ENCODE peak calls at places on chromosome X, in six cellular contexts. X, F, T, G, U and R are unnamed samples.

GRCh38 chrX:151974336-151975227 is at the start of gene GABRE:
- DNase-seq in G (peak), U (no peak), T (no peak), F (peak), X (peak), R (peak)

GRCh38 chrX:132219343-132219768 is at the start of gene RAP2C:
- DNase-seq in T (peak), F (peak), X (peak), G (peak), U (peak), R (peak)

GRCh38 chrX:1657367-1658082 is 42.7 kb downstream of the ASMT start:
- DNase-seq in F (no peak), U (peak), X (no peak), T (no peak), G (no peak), R (peak)

GRCh38 chrX:68652327-68652930 is 5.0 kb downstream of the STARD8 start:
- DNase-seq in U (no peak), G (no peak), X (no peak), T (peak), F (no peak), R (no peak)

GRCh38 chrX:153411255-153411987 is at the start of gene ZFP92:
- DNase-seq in T (no peak), G (no peak), X (peak), U (peak), F (no peak), R (peak)

GRCh38 chrX:19604375-19604774 is 89.1 kb upstream of the MAP3K15 start:
- DNase-seq in G (no peak), X (no peak), T (no peak), F (no peak), U (no peak), R (no peak)

GRCh38 chrX:71603618-71604017 is 14.7 kb downstream of the CXCR3 start:
- DNase-seq in G (no peak), U (no peak), T (no peak), X (no peak), F (no peak), R (no peak)

GRCh38 chrX:100880368-100880767 is 6.2 kb upstream of the NOX1 start:
- DNase-seq in T (no peak), X (no peak), F (no peak), U (no peak), G (no peak), R (no peak)

GRCh38 chrX:57156397-57157049 is 19.3 kb upstream of the SPIN2A start:
- DNase-seq in X (peak), G (no peak), F (no peak), U (no peak), T (no peak), R (peak)

GRCh38 chrX:130245441-130245840 is 23.3 kb downstream of the ZNF280C start:
- DNase-seq in F (no peak), X (no peak), T (no peak), G (no peak), U (no peak), R (no peak)

GRCh38 chrX:129980043-129980442 is 2.4 kb upstream of the BCORL1 start:
- DNase-seq in U (peak), G (peak), T (no peak), X (no peak), F (no peak), R (peak)

GRCh38 chrX:136163694-136164093 is 16.4 kb downstream of the FHL1 start:
- DNase-seq in U (no peak), F (no peak), T (no peak), G (no peak), X (no peak), R (no peak)
- TF ChIP-seq CTCF in U (no peak), F (no peak), T (no peak), G (no peak), X (no peak), R (no peak)

GRCh38 chrX:11540532-11541377 is 125.0 kb downstream of the ARHGAP6 start:
- DNase-seq in X (no peak), U (peak), G (no peak), T (no peak), F (no peak), R (no peak)
- TF ChIP-seq CTCF in X (no peak), U (peak), G (no peak), T (no peak), F (no peak), R (no peak)

GRCh38 chrX:49910344-49910743 is 12.1 kb upstream of the CLCN5 start:
- DNase-seq in T (no peak), G (no peak), U (peak), F (no peak), X (no peak), R (no peak)

GRCh38 chrX:49912866-49913265 is 9.5 kb upstream of the CLCN5 start:
- DNase-seq in F (no peak), X (no peak), T (no peak), G (no peak), U (no peak), R (no peak)

GRCh38 chrX:49912086-49912485 is 10.3 kb upstream of the CLCN5 start:
- DNase-seq in T (no peak), G (no peak), X (no peak), U (no peak), F (no peak), R (no peak)

GRCh38 chrX:49919617-49920016 is 2.8 kb upstream of the CLCN5 start:
- DNase-seq in U (peak), F (peak), G (peak), T (peak), X (peak), R (peak)

GRCh38 chrX:49915352-49916222 is 6.8 kb upstream of the CLCN5 start:
- DNase-seq in U (peak), X (peak), T (peak), F (peak), G (no peak), R (peak)
- TF ChIP-seq CTCF in U (peak), X (peak), T (peak), F (peak), G (peak), R (peak)

GRCh38 chrX:136168929-136169735 is 21.8 kb downstream of the FHL1 start:
- DNase-seq in F (peak), U (no peak), G (no peak), X (peak), T (no peak), R (peak)
- TF ChIP-seq CTCF in F (no peak), U (no peak), G (no peak), X (no peak), T (no peak), R (no peak)

DNA sequence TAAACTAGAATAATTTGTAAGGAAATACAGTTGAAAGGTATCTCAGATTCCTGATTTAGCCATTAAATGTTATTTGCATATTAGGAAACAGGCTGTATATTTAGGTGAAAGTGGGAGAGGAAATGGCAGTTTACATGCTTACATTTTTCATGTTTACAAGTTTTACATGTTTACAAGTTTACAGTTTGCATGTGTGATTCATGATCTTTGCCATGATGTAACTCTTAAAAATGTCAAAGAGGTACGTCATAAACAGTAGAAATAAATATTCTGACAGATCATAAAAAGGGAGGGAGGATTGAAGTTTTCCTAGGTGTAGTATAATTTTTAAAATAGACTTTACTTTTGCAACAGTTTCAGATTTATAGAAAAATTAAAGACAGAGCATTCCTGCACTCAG is 45.7 kb downstream of the KDM6A start:
- DNase-seq in X (no peak), T (no peak), G (no peak), F (no peak), U (no peak), R (no peak)
- TF ChIP-seq CTCF in X (no peak), T (no peak), G (no peak), F (no peak), U (no peak), R (no peak)

GRCh38 chrX:40184968-40185367 is 87.2 kb upstream of the BCOR start:
- DNase-seq in T (no peak), U (no peak), F (no peak), X (no peak), G (no peak), R (no peak)

GRCh38 chrX:40177942-40178715 is 80.4 kb upstream of the BCOR start:
- DNase-seq in T (no peak), F (no peak), G (no peak), U (no peak), X (no peak), R (no peak)

GRCh38 chrX:40179333-40179732 is 81.6 kb upstream of the BCOR start:
- DNase-seq in T (no peak), X (no peak), U (no peak), G (no peak), F (no peak), R (no peak)

GRCh38 chrX:40182095-40182494 is 84.3 kb upstream of the BCOR start:
- DNase-seq in F (no peak), T (no peak), G (no peak), U (no peak), X (no peak), R (no peak)

DNA sequence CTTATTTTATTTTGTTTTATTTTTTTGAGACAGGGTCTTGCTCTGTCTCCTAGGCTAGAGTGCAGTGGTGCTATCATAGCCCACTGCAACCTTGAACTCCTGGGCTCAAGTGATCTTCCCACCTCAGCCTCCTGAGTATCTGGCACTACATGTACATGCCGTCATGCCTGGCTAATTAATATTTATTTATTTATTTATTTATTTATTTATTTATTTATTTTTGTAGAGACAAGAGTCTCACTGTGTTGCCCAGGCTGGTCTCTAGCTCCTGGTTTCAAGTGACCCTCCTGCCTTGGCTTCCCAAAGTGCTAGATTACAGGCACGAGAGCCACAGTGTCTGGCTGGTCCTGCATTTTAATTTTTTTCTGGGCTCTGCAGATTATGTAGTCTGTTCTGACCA is 84.9 kb upstream of the BCOR start:
- DNase-seq in X (no peak), U (no peak), F (no peak), T (no peak), G (no peak), R (no peak)
- TF ChIP-seq CTCF in X (no peak), U (no peak), F (no peak), T (no peak), G (no peak), R (no peak)

GRCh38 chrX:39150621-39151020 is 349.4 kb downstream of the MID1IP1 start:
- DNase-seq in G (no peak), F (no peak), X (no peak), U (no peak), T (no peak), R (no peak)

GRCh38 chrX:39149761-39150160 is 348.5 kb downstream of the MID1IP1 start:
- DNase-seq in T (no peak), F (peak), G (peak), X (peak), U (peak), R (peak)

GRCh38 chrX:39152106-39152649 is 350.9 kb downstream of the MID1IP1 start:
- DNase-seq in X (peak), U (peak), G (peak), F (peak), T (peak), R (peak)

GRCh38 chrX:39145859-39146258 is 344.6 kb downstream of the MID1IP1 start:
- DNase-seq in T (no peak), G (no peak), U (no peak), X (no peak), F (no peak), R (no peak)

GRCh38 chrX:39150210-39150609 is 349.0 kb downstream of the MID1IP1 start:
- DNase-seq in F (no peak), X (peak), G (no peak), T (no peak), U (no peak), R (no peak)
- TF ChIP-seq CTCF in F (no peak), X (no peak), G (no peak), T (no peak), U (no peak), R (no peak)